ENCODE peak calls at places on chromosome 18, in nine cellular contexts. F is lung, V is transverse colon, L is HL-60, H is endothelial cell, T is H9, D is mammary epithelial cell, J is GM13976, C is astrocyte of the spinal cord. P is an unnamed sample.

GRCh38 chr18:13527730-13528129 is 198.6 kb downstream of the FAM210A start:
- DNase-seq in H (no peak), T (no peak), C (no peak), F (no peak), L (no peak), D (no peak), V (no peak), J (no peak), P (no peak)

GRCh38 chr18:67651438-67651837 is 134.9 kb upstream of the DSEL start:
- DNase-seq in J (no peak), D (no peak), C (no peak), L (no peak), F (no peak), V (no peak), T (peak; percentile 29), H (no peak), P (no peak)

GRCh38 chr18:13797157-13797611 is 26.8 kb upstream of the MC5R start:
- DNase-seq in H (no peak), F (no peak), L (no peak), T (no peak), J (no peak), V (no peak), C (peak; percentile 12), D (peak; percentile 72), P (no peak)

GRCh38 chr18:48790226-48790863 is 160.4 kb downstream of the SMAD7 start:
- DNase-seq in D (no peak), H (no peak), C (peak; percentile 79), L (no peak), T (no peak), F (peak; percentile 76), J (no peak), V (no peak), P (no peak)

GRCh38 chr18:59606193-59607175 is 90.7 kb downstream of the CCBE1 start:
- DNase-seq in D (no peak), V (no peak), T (no peak), H (no peak), J (no peak), C (peak; percentile 72), F (no peak), L (no peak), P (no peak)

GRCh38 chr18:48683661-48684060 is 144.8 kb downstream of the CTIF start:
- DNase-seq in T (no peak), C (no peak), V (no peak), D (no peak), H (no peak), L (no peak), F (no peak), J (no peak), P (no peak)

GRCh38 chr18:28767781-28768211 is 590.9 kb upstream of the CDH2 start:
- DNase-seq in H (no peak), J (no peak), T (no peak), C (peak; percentile 76), F (no peak), V (no peak), L (no peak), D (peak; percentile 44), P (no peak)

GRCh38 chr18:79921984-79922965 is 29.2 kb downstream of the SLC66A2 start:
- DNase-seq in C (no peak), L (no peak), D (no peak), T (no peak), J (no peak), F (no peak), H (no peak), V (no peak), P (no peak)

GRCh38 chr18:63824220-63824525 is 49.0 kb downstream of the SERPINB7 start:
- DNase-seq in L (no peak), H (no peak), T (no peak), D (no peak), F (no peak), V (no peak), C (no peak), J (no peak), P (no peak)
- TF ChIP-seq CTCF in L (no peak), H (no peak), T (peak; percentile 10), D (no peak), F (no peak), V (no peak), C (no peak), J (no peak), P (no peak)

GRCh38 chr18:69469444-69469919 is 68.8 kb downstream of the DOK6 start:
- DNase-seq in L (peak; percentile 44), T (peak; percentile 63), C (no peak), V (no peak), H (peak; percentile 22), D (no peak), F (no peak), J (peak; percentile 23), P (peak; percentile 66)
- TF ChIP-seq CTCF in L (no peak), T (peak; percentile 79), C (no peak), V (no peak), H (peak; percentile 39), D (peak; percentile 10), F (no peak), J (no peak), P (no peak)

GRCh38 chr18:54679318-54680149 is 88.5 kb downstream of the DYNAP start:
- DNase-seq in J (peak; percentile 37), D (peak; percentile 64), C (peak; percentile 89), L (peak; percentile 12), V (no peak), T (no peak), F (no peak), H (no peak), P (no peak)
- TF ChIP-seq CTCF in J (no peak), D (peak; percentile 55), C (peak; percentile 56), L (peak; percentile 2), V (peak; percentile 37), T (peak; percentile 69), F (peak; percentile 38), H (no peak), P (peak; percentile 58)

GRCh38 chr18:58350526-58350925 is 278.4 kb downstream of the ALPK2 start:
- DNase-seq in H (no peak), F (no peak), T (no peak), J (no peak), V (no peak), L (no peak), D (no peak), C (no peak), P (no peak)
- TF ChIP-seq CTCF in H (no peak), F (no peak), T (no peak), J (no peak), V (no peak), L (no peak), D (no peak), C (no peak), P (no peak)

DNA sequence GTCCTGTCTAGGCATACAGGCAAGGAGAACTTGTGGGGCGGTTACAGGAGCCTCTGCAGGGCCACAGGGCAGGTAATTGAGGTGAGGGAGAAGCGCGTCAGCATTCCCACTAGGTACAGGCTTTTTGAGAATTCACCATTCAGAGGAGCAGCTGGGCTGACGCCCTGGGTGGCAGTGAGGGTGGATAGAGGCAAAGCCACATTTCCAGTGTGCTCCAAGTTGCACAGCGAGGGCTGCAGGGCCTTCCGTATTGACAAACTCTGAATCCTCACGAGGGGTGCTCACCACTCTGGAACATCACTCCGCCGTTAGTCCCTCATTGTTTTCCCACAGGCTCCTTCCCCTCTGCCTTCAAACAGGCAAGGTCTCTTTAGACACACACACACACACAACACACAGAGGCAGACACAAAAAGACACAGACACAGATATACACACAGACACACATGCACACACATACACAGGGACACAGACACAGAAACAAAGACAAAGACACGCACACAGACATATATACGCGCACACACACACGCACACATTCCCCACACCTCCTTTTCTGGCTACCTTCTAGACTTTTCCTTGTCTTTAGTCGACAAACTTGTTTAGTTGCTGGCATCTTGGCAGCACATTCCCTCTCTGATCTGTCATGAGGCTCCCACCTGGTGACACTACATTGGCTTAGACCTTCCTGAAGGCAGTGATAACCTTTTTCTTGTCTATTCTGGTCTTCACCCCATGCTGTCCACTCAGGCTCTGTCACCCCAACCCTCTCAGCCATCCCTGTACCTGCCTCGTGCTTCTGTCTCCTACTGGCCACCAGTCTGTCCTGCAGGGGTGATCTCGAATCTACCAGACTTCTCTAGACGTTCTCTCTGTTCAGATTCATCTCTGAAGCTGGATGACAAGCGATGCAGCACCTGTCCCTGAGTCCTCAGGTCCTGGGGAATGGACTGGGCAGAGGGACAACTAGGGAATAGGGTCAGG is 136.8 kb downstream of the ALPK2 start:
- DNase-seq in D (no peak), V (no peak), H (no peak), F (no peak), T (no peak), L (no peak), C (no peak), J (no peak), P (no peak)
- TF ChIP-seq CTCF in D (no peak), V (no peak), H (no peak), F (no peak), T (peak; percentile 18), L (no peak), C (no peak), J (no peak), P (no peak)

DNA sequence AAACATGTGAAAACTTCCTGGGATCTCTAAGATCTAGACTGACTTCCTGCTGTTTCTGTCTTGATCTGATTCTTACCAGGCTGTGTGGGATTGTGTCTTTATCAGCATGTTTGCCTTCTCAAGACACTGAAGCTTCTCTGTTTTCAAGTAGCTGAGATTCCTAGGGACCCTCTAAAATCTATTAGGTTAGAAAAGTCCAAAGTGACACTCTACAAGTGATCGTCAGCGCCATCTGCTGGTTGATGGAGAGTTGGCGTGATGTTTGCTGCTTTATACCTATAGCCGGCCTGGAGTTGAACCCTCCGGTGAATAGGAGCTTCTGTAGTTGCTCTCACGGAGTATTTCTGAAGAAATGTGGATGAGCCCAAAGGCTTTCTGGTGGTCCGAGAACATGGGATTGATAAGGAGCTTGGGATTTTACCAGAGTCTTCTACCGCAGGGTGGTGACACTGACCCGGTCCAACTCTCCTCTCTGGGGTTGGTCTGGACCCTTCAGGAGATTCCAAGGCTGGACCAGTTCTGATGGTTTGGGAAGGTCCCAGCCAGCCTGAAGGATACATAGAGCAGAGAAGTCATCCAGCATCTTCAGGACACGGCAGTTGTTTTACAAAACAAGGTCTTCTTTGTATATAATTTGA is 96.0 kb upstream of the TTC39C start:
- DNase-seq in H (peak; percentile 85), T (peak; percentile 79), F (peak; percentile 65), D (no peak), L (peak; percentile 68), C (peak; percentile 57), J (peak; percentile 57), V (peak; percentile 81), P (peak; percentile 92)
- TF ChIP-seq CTCF in H (peak; percentile 76), T (peak; percentile 92), F (peak; percentile 41), D (peak; percentile 83), L (peak; percentile 97), C (peak; percentile 84), J (peak; percentile 81), V (peak; percentile 84), P (peak; percentile 94)

DNA sequence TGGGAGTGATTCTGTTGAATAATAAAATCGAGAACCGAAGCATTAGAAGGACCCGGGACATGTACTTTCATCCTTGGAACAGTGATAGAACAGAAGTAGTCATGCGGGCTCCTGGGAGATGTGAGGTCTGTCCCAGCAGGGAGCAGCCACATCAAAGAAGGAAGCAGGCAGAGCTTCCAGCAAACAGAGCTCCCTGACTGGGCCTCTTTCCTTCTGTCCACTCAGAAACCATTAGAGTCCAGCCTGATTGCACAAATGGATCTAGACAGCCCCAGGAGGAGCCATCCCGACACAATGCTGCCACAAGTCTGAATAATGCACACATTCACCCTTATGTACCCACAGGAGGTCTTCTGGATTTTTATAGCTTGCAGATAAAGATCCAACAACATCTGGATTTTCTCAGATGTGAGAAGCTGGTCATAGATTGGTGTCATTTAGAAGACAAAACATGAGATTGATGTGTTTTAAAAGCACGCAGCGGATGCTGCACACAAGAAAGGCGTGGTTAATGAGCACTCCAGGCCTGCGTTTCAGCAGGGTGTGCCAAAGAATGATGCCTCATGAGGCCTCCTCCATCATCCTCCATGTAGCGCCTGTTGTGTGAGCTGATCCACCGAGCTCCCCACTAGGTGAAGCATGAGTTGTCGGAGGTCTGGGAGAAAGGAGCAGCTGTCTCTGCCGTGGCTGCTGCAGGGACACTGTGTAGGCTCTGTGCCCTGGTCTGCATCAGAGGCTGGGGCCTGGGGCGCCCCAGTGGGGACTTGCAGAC is 60.5 kb downstream of the MTCL1 start:
- DNase-seq in V (no peak), T (no peak), L (no peak), F (no peak), J (no peak), C (peak; percentile 95), H (no peak), D (no peak), P (no peak)
- TF ChIP-seq CTCF in V (no peak), T (no peak), L (no peak), F (no peak), J (no peak), C (peak; percentile 11), H (no peak), D (no peak), P (no peak)

P was measured in activated CD8-positive, alpha-beta T cell treated with anti-CD3 and anti-CD28 coated beads for 36 hours.